ENCODE peak calls at places on chromosomes 2 and 18, in four cellular contexts. Z is A549, C is anterior cingulate cortex, F is AG09309. D is an unnamed sample.

GRCh38 chr2:28169492-28169891 is 223.2 kb upstream of the FOSL2 start:
- DNase-seq in Z (peak; percentile 23), C (no peak), F (no peak), D (no peak)

GRCh38 chr2:191881982-191882816 is 35.3 kb upstream of the CAVIN2 start:
- DNase-seq in Z (no peak), C (no peak), F (no peak), D (no peak)

GRCh38 chr2:79612999-79613398 is 100.1 kb downstream of the CTNNA2 start:
- DNase-seq in Z (peak; percentile 49), C (no peak), F (no peak), D (no peak)

GRCh38 chr2:191917967-191918651 is 71.2 kb upstream of the CAVIN2 start:
- DNase-seq in Z (no peak), C (peak; percentile 22), F (no peak), D (no peak)

GRCh38 chr2:40431600-40431955 is 20.3 kb downstream of the SLC8A1 start:
- DNase-seq in Z (no peak), C (peak; percentile 22), F (peak; percentile 68), D (no peak)

GRCh38 chr2:10166489-10167295 is 44.2 kb downstream of the RRM2 start:
- DNase-seq in Z (no peak), C (no peak), F (no peak), D (no peak)

GRCh38 chr2:139033300-139033699 is 253.1 kb upstream of the NXPH2 start:
- DNase-seq in Z (no peak), C (no peak), F (no peak), D (no peak)

GRCh38 chr18:35458677-35459441 is 38.9 kb downstream of the INO80C start:
- DNase-seq in Z (peak; percentile 79), C (no peak), F (no peak), D (no peak)

GRCh38 chr2:132652501-132652900 is 17.5 kb downstream of the LYPD1 start:
- DNase-seq in Z (no peak), C (no peak), F (no peak), D (no peak)

GRCh38 chr2:136156411-136156810 is 38.5 kb upstream of the CXCR4 start:
- DNase-seq in Z (no peak), C (no peak), F (no peak), D (no peak)

GRCh38 chr2:73856214-73856613 is 27.5 kb downstream of the STAMBP start:
- DNase-seq in Z (no peak), C (no peak), F (peak; percentile 66), D (no peak)

GRCh38 chr2:190506666-190507065 is 27.9 kb downstream of the NEMP2 start:
- DNase-seq in Z (no peak), C (no peak), F (no peak), D (no peak)

GRCh38 chr2:226358688-226359087 is 440.9 kb downstream of the IRS1 start:
- DNase-seq in Z (no peak), C (no peak), F (no peak), D (no peak)

GRCh38 chr2:444937-445884 is 157.3 kb upstream of the ALKAL2 start:
- DNase-seq in Z (no peak), C (no peak), F (no peak), D (peak; percentile 58)

GRCh38 chr2:239504643-239505235 is 103.9 kb upstream of the HDAC4 start:
- DNase-seq in Z (no peak), C (no peak), F (no peak), D (no peak)

GRCh38 chr2:220887880-220888279 is 684.2 kb downstream of the EPHA4 start:
- DNase-seq in Z (no peak), C (no peak), F (no peak), D (no peak)

GRCh38 chr2:33890686-33891085 is 291.6 kb upstream of the FAM98A start:
- DNase-seq in Z (no peak), C (no peak), F (no peak), D (no peak)

GRCh38 chr18:80023173-80023572 is 11.1 kb upstream of the RBFA start:
- DNase-seq in Z (peak; percentile 49), C (no peak), F (no peak), D (no peak)

GRCh38 chr2:100248044-100248330 is 74.3 kb downstream of the LONRF2 start:
- DNase-seq in Z (no peak), C (no peak), F (no peak), D (no peak)

GRCh38 chr2:238101891-238102841 is 2.0 kb downstream of the ESPNL start:
- DNase-seq in Z (no peak), C (no peak), F (no peak), D (no peak)

GRCh38 chr2:157875720-157876065 is 437 bp downstream of the ACVR1 start:
- DNase-seq in Z (no peak), C (no peak), F (no peak), D (peak; percentile 47)

GRCh38 chr18:9673296-9674251 is 34.5 kb upstream of the RAB31 start:
- DNase-seq in Z (peak; percentile 97), C (no peak), F (no peak), D (peak; percentile 15)

GRCh38 chr2:137047369-137047768 is 282.0 kb downstream of the THSD7B start:
- DNase-seq in Z (no peak), C (no peak), F (no peak), D (no peak)

GRCh38 chr2:238879621-238880377 is 31.9 kb downstream of the TWIST2 start:
- DNase-seq in Z (no peak), C (no peak), F (no peak), D (no peak)

GRCh38 chr2:236550298-236550697 is 19.3 kb upstream of the ACKR3 start:
- DNase-seq in Z (no peak), C (no peak), F (no peak), D (no peak)

GRCh38 chr2:215436705-215437570 is 1.1 kb upstream of the FN1 start:
- DNase-seq in Z (no peak), C (no peak), F (no peak), D (no peak)

GRCh38 chr2:88919087-88919738 is 227.7 kb downstream of the RPIA start:
- DNase-seq in Z (peak; percentile 58), C (no peak), F (no peak), D (no peak)

GRCh38 chr2:6442252-6442651 is 423.5 kb downstream of the CMPK2 start:
- DNase-seq in Z (no peak), C (no peak), F (no peak), D (no peak)

GRCh38 chr2:47056875-47057731 is 98.0 kb downstream of the STPG4 start:
- DNase-seq in Z (no peak), C (no peak), F (no peak), D (no peak)

GRCh38 chr2:97688062-97688827 is 18.7 kb downstream of the C2orf92 start:
- DNase-seq in Z (no peak), C (no peak), F (no peak), D (no peak)

GRCh38 chr18:32879497-32879896 is 106.7 kb upstream of the KLHL14 start:
- DNase-seq in Z (no peak), C (no peak), F (no peak), D (no peak)

GRCh38 chr2:27689424-27689823 is 25.7 kb downstream of the SLC4A1AP start:
- DNase-seq in Z (no peak), C (no peak), F (no peak), D (no peak)